ENCODE peak calls at places on chromosomes 4 and X, in seven cellular contexts. E is SK-N-SH, Y is HCT116, B is HepG2, G is H1, T is K562, K is GM12878. Z is an unnamed sample.
A peak's percentile ranks its signal among the peaks of the same experiment; 100 is the strongest.

GRCh38 chr4:140876597-140877364 is 120.6 kb upstream of the TBC1D9 start:
- DNase-seq in E (no peak), Y (no peak), B (no peak), G (no peak), T (no peak), K (no peak), Z (no peak)

GRCh38 chr4:185039508-185040273 is 21.4 kb downstream of the HELT start:
- DNase-seq in E (peak; percentile 74), Y (peak; percentile 62), B (peak; percentile 30), G (peak; percentile 70), T (peak; percentile 73), K (peak; percentile 23), Z (no peak)

GRCh38 chr4:135371137-135371536 is 1169.5 kb upstream of the PABPC4L start:
- DNase-seq in E (peak; percentile 4), Y (no peak), B (peak; percentile 15), G (peak; percentile 58), T (no peak), K (no peak), Z (peak; percentile 2)

GRCh38 chr4:163744861-163745260 is 250.4 kb downstream of the TMA16 start:
- DNase-seq in E (no peak), Y (no peak), B (no peak), G (no peak), T (no peak), K (peak; percentile 57), Z (no peak)

GRCh38 chrX:149371984-149372383 is 133.1 kb downstream of the IDS start:
- DNase-seq in E (no peak), Y (no peak), B (no peak), G (no peak), T (no peak), K (no peak), Z (no peak)

GRCh38 chr4:69995526-69996016 is at the start of gene STATH:
- DNase-seq in E (no peak), Y (no peak), B (no peak), G (no peak), T (no peak), K (no peak), Z (no peak)

GRCh38 chrX:151875270-151876026 is 37.2 kb upstream of the MAGEA4 start:
- DNase-seq in E (no peak), Y (no peak), B (no peak), G (no peak), T (no peak), K (no peak), Z (no peak)

GRCh38 chr4:67593741-67594175 is 35.2 kb downstream of the STAP1 start:
- DNase-seq in E (no peak), Y (no peak), B (no peak), G (no peak), T (no peak), K (no peak), Z (no peak)

GRCh38 chrX:22247169-22247568 is 25.5 kb upstream of the CBLL2 start:
- DNase-seq in E (no peak), Y (no peak), B (no peak), G (no peak), T (no peak), K (no peak), Z (no peak)

GRCh38 chr4:4923208-4923607 is 63.7 kb downstream of the MSX1 start:
- DNase-seq in E (no peak), Y (no peak), B (no peak), G (no peak), T (no peak), K (no peak), Z (no peak)

GRCh38 chr4:150411527-150411926 is 170.4 kb upstream of the MAB21L2 start:
- DNase-seq in E (peak; percentile 60), Y (no peak), B (no peak), G (no peak), T (no peak), K (no peak), Z (no peak)

GRCh38 chr4:165207016-165207430 is 338 bp upstream of the KLHL2 start:
- DNase-seq in E (no peak), Y (no peak), B (no peak), G (no peak), T (no peak), K (no peak), Z (no peak)

GRCh38 chr4:183347586-183347985 is 25.4 kb upstream of the CLDN24 start:
- DNase-seq in E (no peak), Y (no peak), B (no peak), G (no peak), T (no peak), K (no peak), Z (no peak)

GRCh38 chr4:57074753-57075152 is 35.4 kb downstream of the IGFBP7 start:
- DNase-seq in E (peak; percentile 24), Y (no peak), B (no peak), G (no peak), T (no peak), K (no peak), Z (no peak)

GRCh38 chrX:28719620-28720019 is 132.4 kb downstream of the IL1RAPL1 start:
- DNase-seq in E (no peak), Y (no peak), B (no peak), G (no peak), T (no peak), K (no peak), Z (no peak)

GRCh38 chr4:176125063-176125462 is 59.4 kb downstream of the WDR17 start:
- DNase-seq in E (no peak), Y (no peak), B (no peak), G (no peak), T (no peak), K (no peak), Z (no peak)

GRCh38 chrX:120749141-120749846 is 119.4 kb upstream of the C1GALT1C1 start:
- DNase-seq in E (no peak), Y (no peak), B (no peak), G (no peak), T (no peak), K (no peak), Z (no peak)

GRCh38 chr4:159232465-159233106 is 129.7 kb downstream of the RAPGEF2 start:
- DNase-seq in E (no peak), Y (no peak), B (no peak), G (no peak), T (no peak), K (peak; percentile 16), Z (peak; percentile 8)

GRCh38 chr4:167541286-167541685 is 307.0 kb upstream of the SPOCK3 start:
- DNase-seq in E (no peak), Y (no peak), B (no peak), G (no peak), T (no peak), K (no peak), Z (no peak)

GRCh38 chr4:107034091-107034698 is 1.9 kb downstream of the DKK2 start:
- DNase-seq in E (peak; percentile 77), Y (no peak), B (peak; percentile 16), G (peak; percentile 71), T (no peak), K (no peak), Z (no peak)

GRCh38 chr4:107036602-107037151 is 564 bp upstream of the DKK2 start:
- DNase-seq in E (peak; percentile 33), Y (no peak), B (no peak), G (no peak), T (no peak), K (no peak), Z (no peak)

GRCh38 chr4:107035711-107036601 is at the start of gene DKK2:
- DNase-seq in E (peak; percentile 40), Y (no peak), B (no peak), G (peak; percentile 66), T (no peak), K (no peak), Z (no peak)

GRCh38 chr4:107034982-107035710 is 967 bp downstream of the DKK2 start:
- DNase-seq in E (peak; percentile 53), Y (no peak), B (no peak), G (no peak), T (no peak), K (no peak), Z (no peak)

DNA sequence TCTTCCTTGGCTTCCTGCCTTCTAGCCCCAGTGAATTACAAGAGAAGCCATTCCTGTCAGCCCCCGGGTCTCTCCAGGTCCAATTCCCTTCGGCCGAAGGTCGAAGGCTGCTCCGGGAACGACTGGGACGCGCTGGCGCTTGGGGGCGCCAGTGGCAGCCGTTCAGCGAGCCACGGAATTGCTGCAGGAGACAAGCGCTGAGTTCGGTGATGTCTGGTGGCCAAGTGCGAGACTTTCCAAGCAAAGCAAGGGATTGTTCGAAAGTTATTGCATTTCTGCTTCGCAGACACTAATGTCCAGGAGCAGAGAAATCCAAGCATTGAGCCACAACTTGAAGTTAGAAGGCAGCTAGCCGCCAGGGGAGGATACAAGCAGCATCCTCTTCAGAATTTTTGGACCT is 1.1 kb upstream of the DKK2 start:
- DNase-seq in E (peak; percentile 67), Y (no peak), B (no peak), G (peak; percentile 81), T (no peak), K (no peak), Z (no peak)
- TF ChIP-seq YY1 in E (no peak), Y (no peak), B (no peak), G (no peak), T (no peak), K (no peak), Z (no peak)

GRCh38 chr4:42673084-42673429 is 16.2 kb upstream of the ATP8A1 start:
- DNase-seq in E (no peak), Y (no peak), B (no peak), G (no peak), T (no peak), K (no peak), Z (no peak)
- TF ChIP-seq YY1 in E (no peak), Y (no peak), B (no peak), G (no peak), T (no peak), K (no peak), Z (no peak)

GRCh38 chrX:136639506-136640176 is 8.3 kb upstream of the CD40LG start:
- DNase-seq in E (no peak), Y (no peak), B (no peak), G (no peak), T (no peak), K (no peak), Z (no peak)
- TF ChIP-seq YY1 in E (no peak), Y (no peak), B (no peak), G (no peak), T (no peak), K (no peak), Z (no peak)

GRCh38 chrX:140815868-140816267 is 106.3 kb downstream of the LINC00632 start:
- DNase-seq in E (no peak), Y (no peak), B (no peak), G (no peak), T (no peak), K (no peak), Z (no peak)

GRCh38 chrX:140817943-140818342 is 108.4 kb downstream of the LINC00632 start:
- DNase-seq in E (peak; percentile 19), Y (no peak), B (no peak), G (no peak), T (no peak), K (no peak), Z (no peak)

GRCh38 chrX:140822861-140823260 is 113.3 kb downstream of the LINC00632 start:
- DNase-seq in E (no peak), Y (no peak), B (no peak), G (no peak), T (no peak), K (no peak), Z (no peak)

GRCh38 chrX:140822184-140822583 is 112.6 kb downstream of the LINC00632 start:
- DNase-seq in E (no peak), Y (no peak), B (no peak), G (no peak), T (no peak), K (no peak), Z (no peak)

DNA sequence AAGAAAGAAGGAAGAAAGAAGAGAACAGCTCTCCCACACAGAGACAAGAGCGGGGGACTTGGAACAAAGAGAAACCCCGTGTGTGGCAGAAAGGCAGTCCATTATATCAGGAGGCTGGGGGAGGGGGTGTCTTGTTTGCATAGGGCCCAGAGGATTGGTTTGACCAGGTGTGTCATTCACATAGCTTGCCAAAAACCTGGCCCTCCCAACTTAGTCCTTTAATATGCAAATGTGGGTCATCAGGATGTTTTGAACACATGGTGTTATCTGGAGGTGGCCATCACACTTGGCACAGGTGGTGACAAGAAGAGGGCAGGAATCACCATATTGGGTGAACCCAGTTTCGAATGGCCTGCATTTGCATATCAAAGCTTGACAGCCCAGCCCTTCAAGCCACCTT is 111.7 kb downstream of the LINC00632 start:
- DNase-seq in E (no peak), Y (no peak), B (no peak), G (peak; percentile 42), T (no peak), K (no peak), Z (peak; percentile 6)
- TF ChIP-seq YY1 in E (no peak), Y (no peak), B (no peak), G (no peak), T (no peak), K (no peak), Z (no peak)

Z was measured in NT2/D1.